ENCODE peak calls at places on chromosomes 6 and 20, in four cellular contexts. D, C, V and B are unnamed samples.

GRCh38 chr6:80126657-80127350 is 20.3 kb downstream of the BCKDHB start:
- DNase-seq in D (no peak), C (no peak), V (no peak), B (no peak)

GRCh38 chr20:62476074-62476838 is 461 bp upstream of the GATA5 start:
- DNase-seq in C (peak; percentile 56), D (peak; percentile 90), V (no peak), B (no peak)

GRCh38 chr20:219290-220115 is 7.6 kb upstream of the DEFB129 start:
- DNase-seq in D (no peak), C (no peak), V (no peak), B (peak; percentile 43)

GRCh38 chr6:91669154-91669903 is 1082.5 kb upstream of the MAP3K7 start:
- DNase-seq in D (no peak), V (no peak), C (no peak), B (no peak)

GRCh38 chr6:149286905-149287304 is 30.6 kb upstream of the TAB2 start:
- DNase-seq in D (no peak), V (no peak), C (no peak), B (no peak)

GRCh38 chr6:138503881-138504680 is 4.8 kb upstream of the NHSL1 start:
- DNase-seq in V (no peak), D (no peak), C (no peak), B (peak; percentile 98)

GRCh38 chr20:2800590-2801458 is at the start of gene CPXM1:
- DNase-seq in V (no peak), D (peak; percentile 55), C (peak; percentile 77), B (peak; percentile 46)

GRCh38 chr6:145815351-145815772 is 767 bp upstream of the FBXO30 start:
- DNase-seq in V (no peak), C (peak; percentile 29), D (peak; percentile 47), B (no peak)

DNA sequence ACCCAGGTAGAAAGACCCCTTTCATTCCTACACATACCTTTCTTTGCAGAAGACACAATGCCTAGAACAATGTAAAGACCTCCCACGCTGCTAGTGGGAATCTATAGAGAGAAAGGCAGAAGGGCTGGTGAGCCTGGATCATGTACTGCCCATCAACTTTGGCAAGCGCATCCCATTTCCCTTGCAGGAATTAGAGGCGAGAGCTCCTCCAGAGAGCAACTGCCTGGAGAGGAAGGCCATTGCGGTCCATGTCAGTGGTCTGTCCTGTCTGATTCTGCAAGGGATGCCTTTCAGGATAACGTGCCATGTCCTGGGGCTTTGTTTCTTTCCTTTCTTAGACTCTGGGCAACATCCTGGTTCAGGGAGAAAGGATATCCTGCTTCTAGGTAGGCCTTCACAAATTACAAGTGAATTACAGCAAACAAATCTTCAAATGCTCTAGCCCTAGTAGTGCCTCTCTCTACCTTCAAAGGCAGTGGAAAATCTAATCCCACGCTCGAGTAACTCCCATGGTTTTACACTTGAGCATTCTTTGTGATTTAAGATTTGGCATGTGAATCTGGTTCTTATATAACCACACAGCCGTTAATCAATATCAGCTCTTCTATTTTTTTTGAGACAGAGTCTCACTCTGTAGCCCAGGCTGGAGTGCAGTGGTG is 38.5 kb downstream of the GCNT2 start:
- DNase-seq in C (no peak), V (no peak), D (no peak), B (no peak)
- TF ChIP-seq CBFB in C (no peak), V (no peak), D (no peak), B (no peak)

GRCh38 chr20:57888591-57888990 is 178.8 kb upstream of the PMEPA1 start:
- DNase-seq in V (no peak), C (no peak), D (no peak), B (no peak)
- TF ChIP-seq CBFB in V (no peak), C (no peak), D (no peak), B (no peak)

DNA sequence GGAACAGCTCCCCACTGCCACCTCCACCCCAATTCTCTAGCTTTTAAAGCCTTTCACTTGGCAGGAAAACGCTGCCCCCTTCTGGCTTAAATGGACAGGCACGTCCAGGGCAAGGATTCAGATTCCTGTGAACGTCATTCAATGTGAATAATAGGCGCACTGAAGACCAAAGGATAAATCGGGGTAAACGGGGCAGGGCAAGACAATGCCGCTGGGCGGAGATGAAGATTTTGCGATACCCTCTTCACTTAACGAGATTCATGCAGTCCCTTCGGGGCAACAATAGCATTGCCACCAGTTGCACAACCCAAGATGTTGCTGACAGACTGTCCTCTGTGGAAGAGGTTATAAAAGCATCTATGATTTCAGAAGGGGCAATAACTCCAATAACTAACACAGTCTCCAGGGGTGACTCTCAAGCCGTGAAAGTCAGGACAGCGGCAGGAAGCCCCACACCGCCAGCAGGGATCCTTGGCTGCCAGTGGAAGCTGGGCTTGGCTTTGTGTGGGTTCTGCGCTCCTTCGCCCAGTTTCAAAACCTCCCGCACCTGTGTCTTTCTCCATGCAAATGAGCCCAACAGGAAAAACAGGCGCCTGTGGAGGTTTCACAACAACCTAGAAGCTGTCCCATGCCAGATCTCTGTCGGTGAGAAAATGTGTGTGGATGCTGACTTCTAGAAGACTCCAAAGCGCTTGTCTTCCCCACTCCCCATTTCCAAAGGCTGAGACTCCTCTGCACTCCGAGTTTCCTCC is 291.8 kb downstream of the BMP7 start:
- DNase-seq in C (peak; percentile 80), D (peak; percentile 41), V (no peak), B (peak; percentile 48)
- TF ChIP-seq CBFB in C (no peak), D (no peak), V (no peak), B (no peak)

DNA sequence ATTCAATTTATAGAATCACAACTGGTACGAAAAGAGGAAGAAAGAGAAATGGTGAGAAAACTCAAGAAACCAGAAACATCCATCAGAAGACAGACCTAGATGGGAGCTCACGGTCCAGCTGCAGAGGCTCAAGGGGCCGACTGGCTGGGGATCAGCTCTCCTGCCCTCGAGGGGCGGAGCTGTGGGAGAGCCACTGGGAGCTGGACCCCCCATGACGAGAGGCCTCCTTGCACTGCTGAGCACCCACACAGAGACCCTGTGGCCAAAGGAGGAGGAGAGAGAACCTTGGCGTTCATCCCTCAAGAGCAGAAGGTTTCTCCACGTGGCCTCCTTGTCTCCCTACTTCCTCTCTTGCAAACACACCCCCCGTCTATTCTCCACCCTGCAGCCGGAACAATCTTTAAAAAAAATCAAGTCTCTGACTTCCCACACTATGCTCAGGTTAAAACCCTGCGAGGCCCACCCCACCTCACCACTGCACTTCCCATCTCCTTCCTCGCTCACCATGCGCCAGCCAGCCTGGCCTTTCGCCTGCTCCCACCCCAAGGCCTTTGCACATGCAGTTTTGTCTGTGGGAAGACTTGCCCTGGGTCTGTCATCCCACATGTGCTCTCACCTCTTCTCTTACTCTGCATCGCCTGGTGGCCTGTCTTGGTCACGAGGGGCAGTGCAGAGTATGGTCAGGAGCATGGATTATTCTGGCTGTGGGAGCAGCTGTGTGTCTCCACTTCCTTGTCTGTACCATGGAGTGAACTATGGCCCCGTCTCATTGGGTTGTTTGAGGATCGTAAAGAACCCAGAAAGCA is 33.1 kb downstream of the PMEPA1 start:
- DNase-seq in C (no peak), V (no peak), D (no peak), B (no peak)
- TF ChIP-seq CBFB in C (no peak), V (no peak), D (no peak), B (no peak)